ENCODE peak calls at places on chromosome X, in five cellular contexts. I is suprapubic skin, X is H1, Y is transverse colon, P is A549. H is an unnamed sample.

GRCh38 chrX:115318139-115318538 is 28.6 kb downstream of the LUZP4 start:
- DNase-seq in Y (no peak), X (no peak), I (no peak), P (no peak), H (no peak)

GRCh38 chrX:13151806-13152510 is 107.5 kb upstream of the FAM9C start:
- DNase-seq in P (no peak), X (no peak), Y (no peak), I (no peak), H (no peak)

GRCh38 chrX:17732138-17732783 is 5.0 kb upstream of the SCML1 start:
- DNase-seq in P (no peak), X (no peak), I (no peak), Y (no peak), H (no peak)

GRCh38 chrX:2654436-2655340 is 36.4 kb upstream of the CD99 start:
- DNase-seq in P (peak), I (no peak), X (no peak), Y (peak), H (no peak)

GRCh38 chrX:93875621-93876282 is 201.7 kb downstream of the FAM133A start:
- DNase-seq in Y (no peak), I (no peak), X (no peak), P (no peak), H (no peak)

GRCh38 chrX:44244008-44244407 is 99.5 kb downstream of the EFHC2 start:
- DNase-seq in I (no peak), Y (no peak), X (no peak), P (peak), H (no peak)

GRCh38 chrX:139739138-139739537 is 31.2 kb upstream of the MCF2 start:
- DNase-seq in X (no peak), P (no peak), Y (no peak), I (no peak), H (no peak)

GRCh38 chrX:42619068-42619467 is 158.9 kb downstream of the PPP1R2C start:
- DNase-seq in Y (no peak), P (no peak), I (no peak), X (no peak), H (no peak)

GRCh38 chrX:9786839-9787635 is 808 bp downstream of the SHROOM2 start:
- DNase-seq in Y (no peak), X (no peak), P (no peak), I (no peak), H (no peak)

GRCh38 chrX:24005028-24005427 is 22.0 kb downstream of the KLHL15 start:
- DNase-seq in I (no peak), Y (no peak), P (no peak), X (no peak), H (no peak)

GRCh38 chrX:131951166-131951565 is 71.9 kb upstream of the STK26 start:
- DNase-seq in Y (no peak), X (no peak), I (no peak), P (no peak), H (no peak)

GRCh38 chrX:14267224-14267623 is 237.5 kb upstream of the GEMIN8 start:
- DNase-seq in I (no peak), X (no peak), P (no peak), Y (no peak), H (no peak)

GRCh38 chrX:23883737-23884354 is 23.9 kb downstream of the APOO start:
- DNase-seq in I (no peak), P (peak), X (no peak), Y (no peak), H (no peak)

GRCh38 chrX:84487365-84488353 is 14.6 kb downstream of the HDX start:
- DNase-seq in P (no peak), Y (no peak), I (no peak), X (no peak), H (no peak)

GRCh38 chrX:47218920-47219815 is 687 bp downstream of the CDK16 start:
- DNase-seq in P (peak), Y (peak), I (peak), X (no peak), H (no peak)

GRCh38 chrX:41984628-41985027 is 61.3 kb upstream of the CASK start:
- DNase-seq in P (no peak), I (no peak), X (no peak), Y (peak), H (no peak)

GRCh38 chrX:11968991-11969390 is 169.3 kb upstream of the FRMPD4 start:
- DNase-seq in I (no peak), Y (no peak), X (no peak), P (peak), H (no peak)

GRCh38 chrX:2441466-2441865 is 59.3 kb downstream of the DHRSX start:
- DNase-seq in X (no peak), P (no peak), I (no peak), Y (no peak), H (no peak)

GRCh38 chrX:21989415-21989814 is 42.7 kb upstream of the PHEX start:
- DNase-seq in Y (no peak), I (no peak), P (no peak), X (no peak), H (no peak)

GRCh38 chrX:31266172-31267076 is 194.6 kb upstream of the FTHL17 start:
- DNase-seq in Y (peak), X (no peak), P (no peak), I (peak), H (no peak)

DNA sequence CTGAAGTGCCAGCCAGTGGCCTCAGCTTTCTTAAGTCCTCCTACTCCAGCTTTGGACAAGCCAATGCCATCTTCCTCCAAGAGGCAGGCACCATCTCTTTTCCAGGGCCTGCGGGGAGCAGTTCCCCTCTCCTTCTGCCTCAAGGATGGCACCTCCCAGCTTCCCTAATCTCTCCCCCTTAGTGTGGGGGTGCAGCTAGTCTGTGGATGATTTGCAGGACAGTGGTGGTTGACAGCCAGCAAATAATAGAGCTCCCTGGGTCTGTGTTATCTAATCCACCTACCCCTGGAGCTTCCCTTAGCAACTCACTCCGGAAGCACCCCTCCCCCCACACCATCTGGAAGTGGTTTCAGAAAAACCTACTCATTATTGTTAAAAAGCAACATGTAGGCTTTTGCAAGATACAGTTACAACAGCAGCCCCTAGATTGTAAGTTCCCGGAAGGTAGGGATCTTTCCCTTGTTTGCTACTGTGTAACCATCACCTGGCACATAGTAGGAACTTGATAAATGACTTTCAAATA is 247.1 kb downstream of the BCOR start:
- DNase-seq in Y (no peak), P (no peak), I (no peak), X (no peak), H (no peak)
- TF ChIP-seq EP300 in Y (no peak), P (no peak), I (no peak), X (no peak), H (no peak)

GRCh38 chrX:118495061-118495921 is at the start of gene DOCK11:
- DNase-seq in I (peak), P (peak), X (peak), Y (peak), H (peak)
- TF ChIP-seq POLR2A in I (no peak), P (no peak), X (no peak), Y (peak), H (no peak)

GRCh38 chrX:15815779-15816452 is 25.6 kb downstream of the ZRSR2 start:
- DNase-seq in Y (peak), I (no peak), X (no peak), P (peak), H (no peak)

GRCh38 chrX:15816453-15816838 is 26.2 kb downstream of the ZRSR2 start:
- DNase-seq in I (no peak), Y (no peak), P (no peak), X (no peak), H (no peak)

GRCh38 chrX:15808254-15808653 is 18.0 kb downstream of the ZRSR2 start:
- DNase-seq in I (no peak), Y (no peak), P (no peak), X (no peak), H (no peak)

GRCh38 chrX:15814811-15815210 is 24.5 kb downstream of the ZRSR2 start:
- DNase-seq in X (no peak), I (no peak), P (no peak), Y (no peak), H (no peak)

GRCh38 chrX:15812212-15812938 is 22.1 kb downstream of the ZRSR2 start:
- DNase-seq in I (no peak), P (no peak), X (no peak), Y (no peak), H (no peak)
- TF ChIP-seq EP300 in I (no peak), P (no peak), X (no peak), Y (no peak), H (no peak)

DNA sequence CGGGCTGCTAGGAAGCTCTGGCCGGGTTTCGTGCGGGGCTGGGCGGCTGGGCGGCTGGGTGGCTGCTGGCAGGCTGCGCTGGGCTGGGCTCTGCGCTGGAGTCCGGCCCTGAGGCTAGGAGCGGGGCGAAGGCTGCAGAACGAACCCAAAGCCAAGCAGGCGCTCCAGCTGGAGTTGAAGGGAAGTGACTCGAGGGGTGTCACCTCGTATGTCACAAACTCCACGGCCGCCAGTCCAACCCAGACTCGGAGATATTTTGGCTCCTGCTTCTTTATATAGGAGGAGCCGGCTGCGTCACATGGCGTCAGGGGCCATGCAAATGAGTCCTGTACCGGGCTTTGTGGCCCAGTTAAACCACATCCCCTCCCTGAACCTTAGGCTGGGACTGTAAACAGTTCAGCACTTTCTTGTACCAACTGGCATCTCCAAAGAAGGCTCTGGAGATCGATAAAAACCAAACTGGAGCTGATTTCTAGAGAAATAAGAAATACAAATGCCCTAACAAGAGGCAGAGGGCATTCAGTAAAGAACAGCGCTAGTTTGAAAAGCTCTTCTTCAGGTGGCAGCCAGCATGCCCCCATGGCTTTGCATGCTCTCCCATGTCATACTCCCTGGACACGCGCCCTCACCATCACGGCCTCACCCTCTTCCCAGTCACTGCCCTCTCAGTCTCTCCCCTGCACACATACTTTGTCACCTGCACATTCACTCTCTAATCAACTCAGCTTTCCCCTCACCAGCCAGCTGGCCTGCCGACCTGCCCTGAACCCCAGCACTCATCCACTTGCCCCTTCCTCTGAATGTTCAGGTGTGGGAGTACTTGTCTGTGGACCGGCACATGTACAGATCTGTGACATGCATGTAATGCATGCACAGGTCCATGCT is 58.5 kb downstream of the TSC22D3 start:
- DNase-seq in X (no peak), P (peak), I (peak), Y (peak), H (peak)
- TF ChIP-seq POLR2A in X (peak), P (peak), I (peak), Y (peak), H (peak)

GRCh38 chrX:53254570-53255461 is 26.6 kb downstream of the IQSEC2 start:
- DNase-seq in P (no peak), Y (no peak), I (no peak), X (no peak), H (no peak)

GRCh38 chrX:53250556-53250955 is 25.5 kb upstream of the KDM5C start:
- DNase-seq in I (no peak), Y (no peak), X (no peak), P (no peak), H (no peak)

GRCh38 chrX:53251307-53251706 is 26.3 kb upstream of the KDM5C start:
- DNase-seq in X (no peak), Y (no peak), I (no peak), P (no peak), H (no peak)

GRCh38 chrX:53255738-53256191 is 25.6 kb downstream of the IQSEC2 start:
- DNase-seq in I (no peak), P (no peak), Y (no peak), X (no peak), H (no peak)

DNA sequence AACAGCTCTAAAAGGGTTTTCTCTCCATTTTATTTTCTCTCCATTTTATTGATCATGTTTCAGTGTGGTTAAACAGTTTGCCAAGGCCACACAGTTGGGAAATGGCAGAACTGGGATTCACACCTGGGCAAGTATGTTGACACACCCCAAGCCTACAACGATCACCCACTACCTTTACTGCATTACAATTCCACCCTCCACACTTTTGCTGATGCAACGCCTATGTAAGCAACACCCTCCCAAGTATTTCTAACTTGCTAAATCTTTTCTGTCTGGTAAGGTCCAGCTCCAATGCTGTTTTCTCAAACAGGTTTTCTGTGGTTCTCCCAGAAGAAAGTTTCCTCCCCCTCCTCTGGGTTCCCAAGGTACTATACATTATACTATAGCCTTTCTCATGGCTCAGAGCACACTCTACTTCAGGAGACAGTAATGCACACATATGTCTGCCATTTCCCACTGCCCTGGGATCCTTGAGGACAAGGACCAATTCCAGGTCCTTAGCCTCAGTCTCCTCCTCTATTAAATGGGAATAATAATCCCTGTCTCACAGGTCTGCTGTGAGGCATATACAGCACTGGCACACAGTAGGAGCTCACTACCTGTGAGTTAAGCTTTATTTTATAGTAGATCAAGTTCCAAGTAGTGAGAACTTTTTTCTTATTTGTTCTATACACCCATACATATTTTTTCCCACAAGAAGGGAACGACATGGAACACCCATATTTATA is 27.9 kb downstream of the IQSEC2 start:
- DNase-seq in P (no peak), I (no peak), X (no peak), Y (no peak), H (no peak)
- TF ChIP-seq EP300 in P (no peak), I (no peak), X (no peak), Y (no peak), H (no peak)

GRCh38 chrX:152028611-152029010 is 54.1 kb upstream of the GABRE start:
- DNase-seq in X (no peak), P (no peak), Y (no peak), I (no peak), H (no peak)
- TF ChIP-seq POLR2A in X (no peak), P (no peak), Y (no peak), I (no peak), H (no peak)

GRCh38 chrX:37716502-37717068 is 31.0 kb downstream of the XK start:
- DNase-seq in Y (no peak), P (no peak), I (no peak), X (no peak), H (no peak)
- TF ChIP-seq EP300 in Y (no peak), P (no peak), I (no peak), X (no peak), H (no peak)

GRCh38 chrX:8233091-8233490 is 62.0 kb upstream of the VCX2 start:
- DNase-seq in X (no peak), I (no peak), P (no peak), Y (no peak), H (no peak)
- TF ChIP-seq POLR2A in X (no peak), I (no peak), P (no peak), Y (no peak), H (no peak)

GRCh38 chrX:73916931-73917657 is 354.1 kb downstream of the CHIC1 start:
- DNase-seq in I (no peak), X (peak), P (peak), Y (no peak), H (no peak)

GRCh38 chrX:73922856-73923429 is 359.9 kb downstream of the CHIC1 start:
- DNase-seq in P (no peak), X (no peak), I (no peak), Y (no peak), H (no peak)
- TF ChIP-seq EP300 in P (no peak), X (no peak), I (no peak), Y (no peak), H (no peak)

DNA sequence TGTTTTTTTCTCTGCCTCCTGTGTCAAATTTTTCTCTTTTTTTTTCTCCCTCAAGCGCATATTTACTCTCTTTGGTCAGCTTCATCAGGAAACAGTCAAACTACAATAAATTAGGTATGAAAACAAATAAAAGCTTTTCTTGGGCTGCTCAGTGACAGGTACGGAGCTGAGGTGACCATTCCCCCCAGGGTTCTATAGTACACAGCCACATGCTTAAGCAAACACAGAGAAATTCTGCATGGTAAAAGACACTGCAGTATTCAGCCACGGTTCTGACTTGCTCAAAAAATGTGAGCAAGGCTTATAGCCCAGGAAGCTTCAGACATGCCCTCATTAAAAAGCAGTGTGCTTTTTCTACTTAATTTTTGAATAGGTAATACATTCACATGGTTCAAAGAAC is 138.5 kb downstream of the GRIA3 start:
- DNase-seq in X (no peak), P (no peak), I (no peak), Y (no peak), H (no peak)
- TF ChIP-seq POLR2A in X (no peak), P (no peak), I (no peak), Y (no peak), H (no peak)

H was measured in esophagus muscularis mucosa.